ENCODE peak calls at places on chromosome 16, in four cellular contexts. L is effector CD8-positive, alpha-beta T cell; P is T-helper 2 cell; U is endothelial cell. N is an unnamed sample.

GRCh38 chr16:4087990-4088577 is 28.2 kb downstream of the ADCY9 start:
- DNase-seq in P (no peak), L (no peak), U (no peak), N (no peak)

GRCh38 chr16:2702871-2703745 is 16.9 kb downstream of the PRSS27 start:
- DNase-seq in L (no peak), U (no peak), P (no peak), N (no peak)

GRCh38 chr16:28537964-28538732 is 626 bp downstream of the NUPR1 start:
- DNase-seq in U (no peak), P (no peak), L (no peak), N (no peak)

GRCh38 chr16:4796982-4797804 is 2.0 kb downstream of the SMIM22 start:
- DNase-seq in U (no peak), P (no peak), L (no peak), N (no peak)

GRCh38 chr16:11157143-11157542 is 98.9 kb downstream of the SOCS1 start:
- DNase-seq in P (peak; percentile 35), L (no peak), U (no peak), N (no peak)

GRCh38 chr16:78310990-78311561 is 211.6 kb downstream of the WWOX start:
- DNase-seq in L (no peak), P (peak; percentile 69), U (no peak), N (no peak)

GRCh38 chr16:72021043-72021442 is 12.5 kb downstream of the DHODH start:
- DNase-seq in U (peak; percentile 68), L (no peak), P (no peak), N (no peak)

GRCh38 chr16:86844691-86845090 is 266.3 kb downstream of the FOXL1 start:
- DNase-seq in L (no peak), P (no peak), U (no peak), N (no peak)

GRCh38 chr16:752008-752315 is 8.6 kb upstream of the MSLN start:
- DNase-seq in P (no peak), L (no peak), U (no peak), N (no peak)

GRCh38 chr16:83211711-83212110 is 584.9 kb downstream of the CDH13 start:
- DNase-seq in P (no peak), L (no peak), U (no peak), N (no peak)

GRCh38 chr16:13426279-13426678 is 493.7 kb upstream of the ERCC4 start:
- DNase-seq in P (no peak), U (no peak), L (no peak), N (no peak)

GRCh38 chr16:68921654-68922053 is 78.3 kb downstream of the TANGO6 start:
- DNase-seq in L (no peak), P (no peak), U (no peak), N (no peak)

GRCh38 chr16:2425825-2426430 is 3.3 kb upstream of the CCNF start:
- DNase-seq in L (no peak), U (no peak), P (no peak), N (no peak)